ENCODE peak calls at places on chromosomes 16 and 17, in seven cellular contexts. N is H9; I is Peyer's patch; O is CD8-positive, alpha-beta memory T cell; D is CD8-positive, alpha-beta T cell; X is heart right ventricle; K is left ventricle myocardium inferior. Z is an unnamed sample.

GRCh38 chr16:17205279-17206139 is 265.3 kb downstream of the XYLT1 start:
- DNase-seq in N (peak; percentile 48), I (no peak), O (no peak), D (no peak), X (no peak), K (no peak), Z (no peak)

GRCh38 chr16:21953541-21953902 is 361 bp downstream of the UQCRC2 start:
- DNase-seq in N (no peak), I (no peak), O (no peak), D (no peak), X (no peak), K (no peak), Z (no peak)

GRCh38 chr17:78581304-78581703 is 4.1 kb upstream of the DNAH17 start:
- DNase-seq in N (no peak), I (no peak), O (no peak), D (no peak), X (no peak), K (no peak), Z (no peak)

GRCh38 chr16:17318200-17318599 is 152.6 kb downstream of the XYLT1 start:
- DNase-seq in N (no peak), I (no peak), O (no peak), D (no peak), X (no peak), K (no peak), Z (peak; percentile 59)

GRCh38 chr17:43722921-43723665 is 35.5 kb downstream of the SOST start:
- DNase-seq in N (no peak), I (no peak), O (no peak), D (no peak), X (no peak), K (no peak), Z (no peak)

GRCh38 chr16:21060027-21060510 is 90.6 kb downstream of the DNAH3 start:
- DNase-seq in N (no peak), I (no peak), O (no peak), D (no peak), X (no peak), K (no peak), Z (peak; percentile 18)

GRCh38 chr16:1350691-1351090 is 987 bp downstream of the TSR3 start:
- DNase-seq in N (no peak), I (no peak), O (no peak), D (no peak), X (no peak), K (no peak), Z (no peak)

GRCh38 chr17:16001498-16001897 is 1.9 kb downstream of the TTC19 start:
- DNase-seq in N (no peak), I (no peak), O (no peak), D (no peak), X (no peak), K (no peak), Z (no peak)

GRCh38 chr17:74712301-74712700 is 422 bp downstream of the CD300LF start:
- DNase-seq in N (no peak), I (no peak), O (no peak), D (no peak), X (no peak), K (no peak), Z (no peak)

GRCh38 chr17:11561702-11562101 is 36.6 kb upstream of the DNAH9 start:
- DNase-seq in N (no peak), I (no peak), O (no peak), D (no peak), X (no peak), K (no peak), Z (no peak)

GRCh38 chr16:12097523-12098428 is 121.2 kb downstream of the SNX29 start:
- DNase-seq in N (no peak), I (no peak), O (no peak), D (no peak), X (peak; percentile 54), K (peak; percentile 32), Z (peak; percentile 66)

GRCh38 chr17:80942360-80943345 is 49.0 kb upstream of the CHMP6 start:
- DNase-seq in N (no peak), I (peak; percentile 70), O (no peak), D (no peak), X (peak; percentile 91), K (peak; percentile 95), Z (peak; percentile 97)

GRCh38 chr17:1946021-1946932 is 78.9 kb downstream of the RTN4RL1 start:
- DNase-seq in N (no peak), I (peak; percentile 26), O (no peak), D (no peak), X (no peak), K (no peak), Z (no peak)

GRCh38 chr17:79615926-79616325 is 5.1 kb upstream of the RBFOX3 start:
- DNase-seq in N (peak; percentile 20), I (no peak), O (no peak), D (no peak), X (no peak), K (peak; percentile 5), Z (no peak)

GRCh38 chr16:27238016-27238587 is 30.5 kb downstream of the NSMCE1 start:
- DNase-seq in N (no peak), I (no peak), O (no peak), D (no peak), X (peak; percentile 38), K (no peak), Z (no peak)

GRCh38 chr16:28891964-28892890 is 13.9 kb downstream of the ATP2A1 start:
- DNase-seq in N (no peak), I (no peak), O (no peak), D (no peak), X (no peak), K (no peak), Z (no peak)

GRCh38 chr16:7628981-7629380 is 296.3 kb downstream of the RBFOX1 start:
- DNase-seq in N (no peak), I (no peak), O (no peak), D (no peak), X (no peak), K (no peak), Z (no peak)
- H3K27ac ChIP-seq in N (no peak overlapping the region), I (no peak overlapping the region), O (no peak overlapping the region), D (no peak overlapping the region), X (no peak overlapping the region), K (no peak overlapping the region), Z (no peak overlapping the region)

DNA sequence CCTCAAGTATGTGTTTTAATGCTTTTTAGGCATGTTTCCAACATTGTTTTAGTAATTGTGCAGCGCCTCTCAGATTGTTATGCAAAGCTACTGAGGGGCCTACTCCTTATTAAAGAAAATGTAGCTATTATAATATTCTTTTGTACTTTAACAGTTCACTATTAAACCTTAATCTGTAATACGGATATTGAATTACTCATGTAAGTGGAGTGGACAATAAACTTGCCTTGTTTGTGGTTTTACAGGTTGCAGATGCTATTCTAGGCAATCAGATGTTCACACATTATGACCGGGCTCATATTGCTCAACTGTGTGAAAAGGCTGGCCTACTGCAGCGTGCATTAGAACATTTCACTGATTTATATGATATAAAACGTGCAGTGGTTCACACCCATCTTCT is 41.0 kb downstream of the PTRH2 start:
- DNase-seq in N (no peak), I (no peak), O (no peak), D (no peak), X (no peak), K (no peak), Z (no peak)
- H3K4me1 ChIP-seq in N (no peaks in the 10 kb centered on the region), I (peaks cover 6% of the 10 kb centered on the region), O (no peaks in the 10 kb centered on the region), D (no peaks in the 10 kb centered on the region), X (peaks cover 43% of the 10 kb centered on the region), K (peaks cover 30% of the 10 kb centered on the region), Z (peaks cover 3% of the 10 kb centered on the region)

GRCh38 chr16:50668368-50669008 is 12.6 kb downstream of the SNX20 start:
- DNase-seq in N (no peak), I (peak; percentile 24), O (no peak), D (no peak), X (no peak), K (no peak), Z (no peak)

GRCh38 chr16:50664270-50664669 is 16.8 kb downstream of the SNX20 start:
- DNase-seq in N (no peak), I (no peak), O (no peak), D (no peak), X (no peak), K (no peak), Z (no peak)

GRCh38 chr16:50665128-50665878 is 15.8 kb downstream of the SNX20 start:
- DNase-seq in N (peak; percentile 83), I (peak; percentile 82), O (peak; percentile 75), D (peak; percentile 78), X (peak; percentile 83), K (peak; percentile 74), Z (peak; percentile 89)

GRCh38 chr16:50667497-50668367 is 13.4 kb downstream of the SNX20 start:
- DNase-seq in N (no peak), I (peak; percentile 34), O (no peak), D (no peak), X (no peak), K (no peak), Z (no peak)

GRCh38 chr16:50666658-50667496 is 14.2 kb downstream of the SNX20 start:
- DNase-seq in N (peak; percentile 69), I (no peak), O (peak; percentile 11), D (no peak), X (no peak), K (no peak), Z (no peak)
- H3K27ac ChIP-seq in N (no peak overlapping the region), I (no peak overlapping the region), O (no peak overlapping the region), D (peak overlapping the region; percentile 14), X (no peak overlapping the region), K (no peak overlapping the region), Z (no peak overlapping the region)

GRCh38 chr16:15427648-15428239 is 6.6 kb upstream of the BMERB1 start:
- DNase-seq in N (no peak), I (peak; percentile 66), O (peak; percentile 24), D (peak; percentile 51), X (peak; percentile 77), K (peak; percentile 72), Z (peak; percentile 77)
- H3K4me1 ChIP-seq in N (no peaks in the 10 kb centered on the region), I (no peaks in the 10 kb centered on the region), O (no peaks in the 10 kb centered on the region), D (no peaks in the 10 kb centered on the region), X (peaks cover 4% of the 10 kb centered on the region), K (peaks cover 10% of the 10 kb centered on the region), Z (peaks cover 15% of the 10 kb centered on the region)